ENCODE peak calls at places on chromosomes 5 and 9, in ten cellular contexts. J is left cardiac atrium; D is activated CD4-positive, alpha-beta T cell treated with anti-CD3 and anti-CD28 coated beads for 48 hours; U is activated naive CD8-positive, alpha-beta T cell treated with anti-CD3 and anti-CD28 coated beads, Interleukin-2, amount 50 U/mL, for 16 hours; G is ureter; B is EL; N is T47D; Y is GM10248; E is NCI-H146; M is AG08396. I is an unnamed sample.

GRCh38 chr9:7967093-7967827 is 167.7 kb upstream of the DMAC1 start:
- DNase-seq in D (no peak), J (no peak), U (no peak), Y (no peak), E (no peak), G (no peak), M (no peak), N (no peak), B (no peak), I (no peak)

GRCh38 chr9:134984372-134985240 is 66.9 kb upstream of the FCN1 start:
- DNase-seq in E (no peak), Y (no peak), U (no peak), N (no peak), J (no peak), B (no peak), M (no peak), D (no peak), G (no peak), I (no peak)

GRCh38 chr5:131977212-131977604 is 31.7 kb upstream of the MEIKIN start:
- DNase-seq in D (no peak), G (no peak), Y (no peak), E (no peak), U (no peak), M (no peak), N (no peak), J (no peak), B (peak), I (no peak)

GRCh38 chr5:115507682-115508081 is 36.9 kb downstream of the FEM1C start:
- DNase-seq in M (peak), U (no peak), B (peak), D (no peak), J (no peak), N (no peak), G (no peak), E (no peak), Y (no peak), I (no peak)

GRCh38 chr5:159515909-159516415 is 185.7 kb upstream of the IL12B start:
- DNase-seq in D (peak), Y (peak), U (peak), J (peak), B (peak), M (peak), N (peak), E (peak), G (peak), I (no peak)

GRCh38 chr9:7827792-7828191 is 28.2 kb upstream of the DMAC1 start:
- DNase-seq in J (no peak), E (no peak), G (no peak), D (no peak), M (no peak), U (no peak), N (no peak), Y (no peak), B (no peak), I (no peak)

GRCh38 chr9:94952553-94953373 is 226.3 kb downstream of the AOPEP start:
- DNase-seq in N (no peak), Y (peak), U (no peak), D (peak), G (no peak), E (no peak), M (no peak), B (no peak), J (peak), I (no peak)

GRCh38 chr5:108615216-108615615 is 132.5 kb upstream of the FER start:
- DNase-seq in D (no peak), G (no peak), N (no peak), U (no peak), M (peak), B (peak), E (no peak), Y (no peak), J (no peak), I (no peak)

GRCh38 chr5:84436866-84437265 is 52.2 kb upstream of the EDIL3 start:
- DNase-seq in G (no peak), N (no peak), D (no peak), B (no peak), M (no peak), Y (no peak), J (no peak), U (no peak), E (no peak), I (no peak)

GRCh38 chr5:96816430-96816939 is 8.7 kb upstream of the ERAP1 start:
- DNase-seq in J (no peak), N (no peak), U (no peak), D (peak), B (no peak), Y (no peak), M (no peak), E (no peak), G (no peak), I (no peak)

GRCh38 chr5:113425909-113426308 is 8.9 kb downstream of the TSSK1B start:
- DNase-seq in U (no peak), E (no peak), Y (no peak), B (no peak), J (no peak), N (no peak), M (no peak), D (no peak), G (peak), I (no peak)

GRCh38 chr9:131379056-131379455 is 14.8 kb upstream of the PRRC2B start:
- DNase-seq in J (no peak), U (no peak), D (no peak), M (no peak), B (no peak), G (no peak), Y (no peak), N (no peak), E (no peak), I (no peak)

GRCh38 chr9:136219276-136219675 is 14.3 kb upstream of the LHX3 start:
- DNase-seq in J (no peak), D (no peak), M (no peak), E (no peak), G (no peak), B (peak), U (no peak), Y (no peak), N (no peak), I (no peak)

GRCh38 chr9:68844623-68845612 is 139.9 kb downstream of the PIP5K1B start:
- DNase-seq in N (peak), J (peak), G (no peak), Y (peak), E (peak), D (peak), B (peak), U (no peak), M (peak), I (no peak)